ENCODE peak calls at places on chromosome 1, in four cellular contexts. T, N, G and D are unnamed samples.

GRCh38 chr1:87273291-87273690 is 55.4 kb upstream of the LMO4 start:
- DNase-seq in T (no peak), N (no peak), G (no peak), D (no peak)

GRCh38 chr1:244628719-244629299 is 24.1 kb upstream of the DESI2 start:
- DNase-seq in T (no peak), N (no peak), G (no peak), D (no peak)

GRCh38 chr1:109906160-109906838 is 4.3 kb upstream of the CSF1 start:
- DNase-seq in T (no peak), N (no peak), G (no peak), D (peak)

GRCh38 chr1:39087109-39087834 is 61.1 kb downstream of the NDUFS5 start:
- DNase-seq in T (no peak), N (peak), G (no peak), D (no peak)

GRCh38 chr1:150165622-150166612 is 16.2 kb downstream of the PLEKHO1 start:
- DNase-seq in T (no peak), N (peak), G (no peak), D (peak)

GRCh38 chr1:39213511-39214002 is 9.1 kb downstream of the MACF1 start:
- DNase-seq in T (no peak), N (peak), G (no peak), D (no peak)

GRCh38 chr1:172533511-172534116 is 664 bp downstream of the SUCO start:
- DNase-seq in T (no peak), N (peak), G (no peak), D (peak)

GRCh38 chr1:36372617-36373016 is 13.1 kb downstream of the STK40 start:
- DNase-seq in T (no peak), N (peak), G (no peak), D (no peak)

GRCh38 chr1:53390261-53390660 is 62.4 kb upstream of the LRP8 start:
- DNase-seq in T (no peak), N (no peak), G (no peak), D (peak)

GRCh38 chr1:228979325-228979699 is 244.0 kb downstream of the RHOU start:
- DNase-seq in T (no peak), N (no peak), G (no peak), D (no peak)

GRCh38 chr1:239819075-239819474 is 272.6 kb upstream of the FMN2 start:
- DNase-seq in T (no peak), N (no peak), G (no peak), D (no peak)